ENCODE peak calls at places on chromosomes 6 and 20, in four cellular contexts. One of them, this sample, is unnamed.

GRCh38 chr6:35486005-35486925 is 10.6 kb downstream of the TEAD3 start:
- DNase-seq in stimulated activated CD4-positive, alpha-beta T cell treated with anti-CD3 and anti-CD28 coated beads, Interleukin-12 subunit alpha, Interleukin-12 subunit beta, amount 100 ng/mL, for 4 hours: no peak
- DNase-seq in psoas muscle: peak; percentile 42
- DNase-seq in fibroblast of mammary gland: no peak
- DNase-seq in this sample: no peak

GRCh38 chr20:57709823-57710799 is at the start of gene PMEPA1:
- DNase-seq in stimulated activated CD4-positive, alpha-beta T cell treated with anti-CD3 and anti-CD28 coated beads, Interleukin-12 subunit alpha, Interleukin-12 subunit beta, amount 100 ng/mL, for 4 hours: peak; percentile 91
- DNase-seq in psoas muscle: peak; percentile 96
- DNase-seq in fibroblast of mammary gland: peak; percentile 90
- DNase-seq in this sample: peak; percentile 83

GRCh38 chr20:57890254-57890800 is 180.5 kb upstream of the PMEPA1 start:
- DNase-seq in stimulated activated CD4-positive, alpha-beta T cell treated with anti-CD3 and anti-CD28 coated beads, Interleukin-12 subunit alpha, Interleukin-12 subunit beta, amount 100 ng/mL, for 4 hours: no peak
- DNase-seq in psoas muscle: no peak
- DNase-seq in fibroblast of mammary gland: no peak
- DNase-seq in this sample: no peak

GRCh38 chr6:51711876-51712275 is 375.5 kb downstream of the PKHD1 start:
- DNase-seq in stimulated activated CD4-positive, alpha-beta T cell treated with anti-CD3 and anti-CD28 coated beads, Interleukin-12 subunit alpha, Interleukin-12 subunit beta, amount 100 ng/mL, for 4 hours: no peak
- DNase-seq in psoas muscle: no peak
- DNase-seq in fibroblast of mammary gland: no peak
- DNase-seq in this sample: no peak

GRCh38 chr6:51976374-51976773 is 111.0 kb downstream of the PKHD1 start:
- DNase-seq in stimulated activated CD4-positive, alpha-beta T cell treated with anti-CD3 and anti-CD28 coated beads, Interleukin-12 subunit alpha, Interleukin-12 subunit beta, amount 100 ng/mL, for 4 hours: no peak
- DNase-seq in psoas muscle: no peak
- DNase-seq in fibroblast of mammary gland: no peak
- DNase-seq in this sample: no peak

GRCh38 chr6:77180367-77180766 is 282.9 kb downstream of the HTR1B start:
- DNase-seq in stimulated activated CD4-positive, alpha-beta T cell treated with anti-CD3 and anti-CD28 coated beads, Interleukin-12 subunit alpha, Interleukin-12 subunit beta, amount 100 ng/mL, for 4 hours: no peak
- DNase-seq in psoas muscle: no peak
- DNase-seq in fibroblast of mammary gland: no peak
- DNase-seq in this sample: no peak

GRCh38 chr6:111642463-111643158 is 36.9 kb upstream of the TRAF3IP2 start:
- DNase-seq in stimulated activated CD4-positive, alpha-beta T cell treated with anti-CD3 and anti-CD28 coated beads, Interleukin-12 subunit alpha, Interleukin-12 subunit beta, amount 100 ng/mL, for 4 hours: no peak
- DNase-seq in psoas muscle: peak; percentile 59
- DNase-seq in fibroblast of mammary gland: peak; percentile 86
- DNase-seq in this sample: no peak

GRCh38 chr6:156877126-156877863 is 100.1 kb downstream of the ARID1B start:
- DNase-seq in stimulated activated CD4-positive, alpha-beta T cell treated with anti-CD3 and anti-CD28 coated beads, Interleukin-12 subunit alpha, Interleukin-12 subunit beta, amount 100 ng/mL, for 4 hours: no peak
- DNase-seq in psoas muscle: peak; percentile 40
- DNase-seq in fibroblast of mammary gland: no peak
- DNase-seq in this sample: no peak

GRCh38 chr6:135118142-135118730 is 62.9 kb upstream of the MYB start:
- DNase-seq in stimulated activated CD4-positive, alpha-beta T cell treated with anti-CD3 and anti-CD28 coated beads, Interleukin-12 subunit alpha, Interleukin-12 subunit beta, amount 100 ng/mL, for 4 hours: no peak
- DNase-seq in psoas muscle: no peak
- DNase-seq in fibroblast of mammary gland: no peak
- DNase-seq in this sample: no peak

GRCh38 chr6:25583099-25583498 is 68.9 kb upstream of the SCGN start:
- DNase-seq in stimulated activated CD4-positive, alpha-beta T cell treated with anti-CD3 and anti-CD28 coated beads, Interleukin-12 subunit alpha, Interleukin-12 subunit beta, amount 100 ng/mL, for 4 hours: no peak
- DNase-seq in psoas muscle: no peak
- DNase-seq in fibroblast of mammary gland: peak; percentile 8
- DNase-seq in this sample: no peak

GRCh38 chr20:17587148-17587547 is 17.3 kb downstream of the DSTN start:
- DNase-seq in stimulated activated CD4-positive, alpha-beta T cell treated with anti-CD3 and anti-CD28 coated beads, Interleukin-12 subunit alpha, Interleukin-12 subunit beta, amount 100 ng/mL, for 4 hours: no peak
- DNase-seq in psoas muscle: no peak
- DNase-seq in fibroblast of mammary gland: no peak
- DNase-seq in this sample: no peak

GRCh38 chr6:118320652-118321051 is 227.4 kb upstream of the PLN start:
- DNase-seq in stimulated activated CD4-positive, alpha-beta T cell treated with anti-CD3 and anti-CD28 coated beads, Interleukin-12 subunit alpha, Interleukin-12 subunit beta, amount 100 ng/mL, for 4 hours: no peak
- DNase-seq in psoas muscle: no peak
- DNase-seq in fibroblast of mammary gland: peak; percentile 25
- DNase-seq in this sample: no peak

GRCh38 chr6:157269261-157269794 is 54.0 kb downstream of the TMEM242 start:
- DNase-seq in stimulated activated CD4-positive, alpha-beta T cell treated with anti-CD3 and anti-CD28 coated beads, Interleukin-12 subunit alpha, Interleukin-12 subunit beta, amount 100 ng/mL, for 4 hours: no peak
- DNase-seq in psoas muscle: peak; percentile 81
- DNase-seq in fibroblast of mammary gland: peak; percentile 83
- DNase-seq in this sample: no peak

GRCh38 chr6:150905769-150906168 is 40.3 kb downstream of the MTHFD1L start:
- DNase-seq in stimulated activated CD4-positive, alpha-beta T cell treated with anti-CD3 and anti-CD28 coated beads, Interleukin-12 subunit alpha, Interleukin-12 subunit beta, amount 100 ng/mL, for 4 hours: no peak
- DNase-seq in psoas muscle: no peak
- DNase-seq in fibroblast of mammary gland: no peak
- DNase-seq in this sample: no peak

GRCh38 chr20:48661575-48662473 is 166.0 kb downstream of the PREX1 start:
- DNase-seq in stimulated activated CD4-positive, alpha-beta T cell treated with anti-CD3 and anti-CD28 coated beads, Interleukin-12 subunit alpha, Interleukin-12 subunit beta, amount 100 ng/mL, for 4 hours: no peak
- DNase-seq in psoas muscle: no peak
- DNase-seq in fibroblast of mammary gland: peak; percentile 25
- DNase-seq in this sample: no peak

GRCh38 chr20:15927893-15928650 is 645.2 kb downstream of the KIF16B start:
- DNase-seq in stimulated activated CD4-positive, alpha-beta T cell treated with anti-CD3 and anti-CD28 coated beads, Interleukin-12 subunit alpha, Interleukin-12 subunit beta, amount 100 ng/mL, for 4 hours: no peak
- DNase-seq in psoas muscle: no peak
- DNase-seq in fibroblast of mammary gland: no peak
- DNase-seq in this sample: no peak

GRCh38 chr6:10419749-10420545 is 5.1 kb upstream of the TFAP2A start:
- DNase-seq in stimulated activated CD4-positive, alpha-beta T cell treated with anti-CD3 and anti-CD28 coated beads, Interleukin-12 subunit alpha, Interleukin-12 subunit beta, amount 100 ng/mL, for 4 hours: no peak
- DNase-seq in psoas muscle: no peak
- DNase-seq in fibroblast of mammary gland: no peak
- DNase-seq in this sample: no peak

GRCh38 chr20:58131111-58131510 is 97.3 kb downstream of the ANKRD60 start:
- DNase-seq in stimulated activated CD4-positive, alpha-beta T cell treated with anti-CD3 and anti-CD28 coated beads, Interleukin-12 subunit alpha, Interleukin-12 subunit beta, amount 100 ng/mL, for 4 hours: no peak
- DNase-seq in psoas muscle: no peak
- DNase-seq in fibroblast of mammary gland: peak; percentile 25
- DNase-seq in this sample: no peak

GRCh38 chr20:24936526-24937407 is 12.3 kb upstream of the CST7 start:
- DNase-seq in stimulated activated CD4-positive, alpha-beta T cell treated with anti-CD3 and anti-CD28 coated beads, Interleukin-12 subunit alpha, Interleukin-12 subunit beta, amount 100 ng/mL, for 4 hours: no peak
- DNase-seq in psoas muscle: no peak
- DNase-seq in fibroblast of mammary gland: no peak
- DNase-seq in this sample: no peak

GRCh38 chr6:43702522-43703440 is 15.2 kb upstream of the MRPS18A start:
- DNase-seq in stimulated activated CD4-positive, alpha-beta T cell treated with anti-CD3 and anti-CD28 coated beads, Interleukin-12 subunit alpha, Interleukin-12 subunit beta, amount 100 ng/mL, for 4 hours: no peak
- DNase-seq in psoas muscle: peak; percentile 92
- DNase-seq in fibroblast of mammary gland: peak; percentile 96
- DNase-seq in this sample: no peak

GRCh38 chr6:38212579-38212978 is 393.1 kb downstream of the ZFAND3 start:
- DNase-seq in stimulated activated CD4-positive, alpha-beta T cell treated with anti-CD3 and anti-CD28 coated beads, Interleukin-12 subunit alpha, Interleukin-12 subunit beta, amount 100 ng/mL, for 4 hours: no peak
- DNase-seq in psoas muscle: no peak
- DNase-seq in fibroblast of mammary gland: no peak
- DNase-seq in this sample: no peak

GRCh38 chr6:138230759-138231398 is 12.6 kb upstream of the PBOV1 start:
- DNase-seq in stimulated activated CD4-positive, alpha-beta T cell treated with anti-CD3 and anti-CD28 coated beads, Interleukin-12 subunit alpha, Interleukin-12 subunit beta, amount 100 ng/mL, for 4 hours: no peak
- DNase-seq in psoas muscle: no peak
- DNase-seq in fibroblast of mammary gland: no peak
- DNase-seq in this sample: no peak

GRCh38 chr6:17938885-17939284 is 48.5 kb downstream of the KIF13A start:
- DNase-seq in stimulated activated CD4-positive, alpha-beta T cell treated with anti-CD3 and anti-CD28 coated beads, Interleukin-12 subunit alpha, Interleukin-12 subunit beta, amount 100 ng/mL, for 4 hours: no peak
- DNase-seq in psoas muscle: no peak
- DNase-seq in fibroblast of mammary gland: peak; percentile 58
- DNase-seq in this sample: no peak

GRCh38 chr20:10524034-10524476 is 89.0 kb downstream of the SLX4IP start:
- DNase-seq in stimulated activated CD4-positive, alpha-beta T cell treated with anti-CD3 and anti-CD28 coated beads, Interleukin-12 subunit alpha, Interleukin-12 subunit beta, amount 100 ng/mL, for 4 hours: no peak
- DNase-seq in psoas muscle: peak; percentile 70
- DNase-seq in fibroblast of mammary gland: peak; percentile 76
- DNase-seq in this sample: no peak

GRCh38 chr6:170416959-170417606 is 110.5 kb downstream of the FAM120B start:
- DNase-seq in stimulated activated CD4-positive, alpha-beta T cell treated with anti-CD3 and anti-CD28 coated beads, Interleukin-12 subunit alpha, Interleukin-12 subunit beta, amount 100 ng/mL, for 4 hours: no peak
- DNase-seq in psoas muscle: no peak
- DNase-seq in fibroblast of mammary gland: no peak
- DNase-seq in this sample: no peak

GRCh38 chr6:84554706-84555105 is 209.7 kb downstream of the TBX18 start:
- DNase-seq in stimulated activated CD4-positive, alpha-beta T cell treated with anti-CD3 and anti-CD28 coated beads, Interleukin-12 subunit alpha, Interleukin-12 subunit beta, amount 100 ng/mL, for 4 hours: no peak
- DNase-seq in psoas muscle: no peak
- DNase-seq in fibroblast of mammary gland: peak; percentile 27
- DNase-seq in this sample: no peak

GRCh38 chr6:32764050-32764449 is 718 bp upstream of the HLA-DQB2 start:
- DNase-seq in stimulated activated CD4-positive, alpha-beta T cell treated with anti-CD3 and anti-CD28 coated beads, Interleukin-12 subunit alpha, Interleukin-12 subunit beta, amount 100 ng/mL, for 4 hours: no peak
- DNase-seq in psoas muscle: no peak
- DNase-seq in fibroblast of mammary gland: no peak
- DNase-seq in this sample: no peak

GRCh38 chr6:143027058-143027457 is 33.6 kb upstream of the AIG1 start:
- DNase-seq in stimulated activated CD4-positive, alpha-beta T cell treated with anti-CD3 and anti-CD28 coated beads, Interleukin-12 subunit alpha, Interleukin-12 subunit beta, amount 100 ng/mL, for 4 hours: peak; percentile 48
- DNase-seq in psoas muscle: peak; percentile 42
- DNase-seq in fibroblast of mammary gland: peak; percentile 45
- DNase-seq in this sample: no peak

GRCh38 chr20:23362392-23363256 is 642 bp downstream of the GZF1 start:
- DNase-seq in stimulated activated CD4-positive, alpha-beta T cell treated with anti-CD3 and anti-CD28 coated beads, Interleukin-12 subunit alpha, Interleukin-12 subunit beta, amount 100 ng/mL, for 4 hours: no peak
- DNase-seq in psoas muscle: peak; percentile 64
- DNase-seq in fibroblast of mammary gland: no peak
- DNase-seq in this sample: no peak

GRCh38 chr6:2562721-2563120 is 188.0 kb downstream of the MYLK4 start:
- DNase-seq in stimulated activated CD4-positive, alpha-beta T cell treated with anti-CD3 and anti-CD28 coated beads, Interleukin-12 subunit alpha, Interleukin-12 subunit beta, amount 100 ng/mL, for 4 hours: no peak
- DNase-seq in psoas muscle: no peak
- DNase-seq in fibroblast of mammary gland: no peak
- DNase-seq in this sample: no peak

GRCh38 chr6:41022294-41022693 is 16.7 kb downstream of the UNC5CL start:
- DNase-seq in stimulated activated CD4-positive, alpha-beta T cell treated with anti-CD3 and anti-CD28 coated beads, Interleukin-12 subunit alpha, Interleukin-12 subunit beta, amount 100 ng/mL, for 4 hours: no peak
- DNase-seq in psoas muscle: no peak
- DNase-seq in fibroblast of mammary gland: peak; percentile 18
- DNase-seq in this sample: no peak

GRCh38 chr20:64161595-64162238 is 2.5 kb upstream of the MYT1 start:
- DNase-seq in stimulated activated CD4-positive, alpha-beta T cell treated with anti-CD3 and anti-CD28 coated beads, Interleukin-12 subunit alpha, Interleukin-12 subunit beta, amount 100 ng/mL, for 4 hours: peak; percentile 17
- DNase-seq in psoas muscle: peak; percentile 38
- DNase-seq in fibroblast of mammary gland: peak; percentile 39
- DNase-seq in this sample: peak; percentile 33

GRCh38 chr6:94121094-94121493 is 701.7 kb upstream of the EPHA7 start:
- DNase-seq in stimulated activated CD4-positive, alpha-beta T cell treated with anti-CD3 and anti-CD28 coated beads, Interleukin-12 subunit alpha, Interleukin-12 subunit beta, amount 100 ng/mL, for 4 hours: no peak
- DNase-seq in psoas muscle: no peak
- DNase-seq in fibroblast of mammary gland: no peak
- DNase-seq in this sample: no peak

GRCh38 chr6:150435832-150436231 is 67.0 kb downstream of the IYD start:
- DNase-seq in stimulated activated CD4-positive, alpha-beta T cell treated with anti-CD3 and anti-CD28 coated beads, Interleukin-12 subunit alpha, Interleukin-12 subunit beta, amount 100 ng/mL, for 4 hours: no peak
- DNase-seq in psoas muscle: no peak
- DNase-seq in fibroblast of mammary gland: peak; percentile 10
- DNase-seq in this sample: no peak

This sample was measured in GM19239.